ENCODE peak calls at places on chromosomes 7 and 10, in four cellular contexts. C is brain pericyte, O is testis, P is GM04503. S is an unnamed sample.

GRCh38 chr7:44309271-44310091 is 15.9 kb downstream of the CAMK2B start:
- DNase-seq in C (no peak), O (peak; percentile 74), P (no peak), S (no peak)

GRCh38 chr10:77970869-77971803 is 44.6 kb upstream of the DLG5 start:
- DNase-seq in C (peak; percentile 60), O (peak; percentile 87), P (peak; percentile 83), S (peak; percentile 24)

GRCh38 chr10:21526952-21527633 is 1.6 kb upstream of the SKIDA1 start:
- DNase-seq in C (no peak), O (peak; percentile 73), P (no peak), S (peak; percentile 72)

GRCh38 chr10:70126700-70127395 is 5.8 kb downstream of the AIFM2 start:
- DNase-seq in C (no peak), O (no peak), P (no peak), S (no peak)

GRCh38 chr7:19713676-19714075 is 4.8 kb upstream of the POLR1F start:
- DNase-seq in C (no peak), O (peak; percentile 55), P (no peak), S (peak; percentile 54)

GRCh38 chr10:23065549-23065948 is 29.8 kb upstream of the MSRB2 start:
- DNase-seq in C (no peak), O (peak; percentile 82), P (peak; percentile 61), S (peak; percentile 36)

GRCh38 chr7:55420535-55420934 is 55.4 kb downstream of the LANCL2 start:
- DNase-seq in C (no peak), O (no peak), P (no peak), S (no peak)

GRCh38 chr7:103866919-103867318 is 122.5 kb downstream of the RELN start:
- DNase-seq in C (no peak), O (no peak), P (no peak), S (no peak)

GRCh38 chr10:71068811-71069411 is 143.5 kb upstream of the UNC5B start:
- DNase-seq in C (no peak), O (no peak), P (peak; percentile 11), S (peak; percentile 10)

GRCh38 chr10:1270906-1271305 is 214.7 kb downstream of the WDR37 start:
- DNase-seq in C (no peak), O (no peak), P (no peak), S (no peak)

GRCh38 chr7:47627580-47628283 is 45.8 kb upstream of the TNS3 start:
- DNase-seq in C (no peak), O (no peak), P (no peak), S (no peak)

GRCh38 chr10:13146383-13146782 is 15.0 kb upstream of the MCM10 start:
- DNase-seq in C (no peak), O (no peak), P (no peak), S (no peak)

S was measured in A549.